ENCODE peak calls at places on chromosome 3, in five cellular contexts. S is adrenal gland, N is mesothelial cell of epicardium, Q is mucosa of descending colon, X is Calu3. A is an unnamed sample.
A peak's percentile ranks its signal among the peaks of the same experiment; 100 is the strongest.

GRCh38 chr3:131349946-131350347 is 31.6 kb upstream of the NUDT16 start:
- DNase-seq in X (peak; percentile 41), S (peak; percentile 92), N (no peak), Q (no peak), A (no peak)

GRCh38 chr3:4772171-4772804 is 206.9 kb upstream of the BHLHE40 start:
- DNase-seq in N (no peak), X (no peak), Q (peak; percentile 86), S (peak; percentile 96), A (no peak)

GRCh38 chr3:45884368-45885201 is 1.8 kb upstream of the CCR9 start:
- DNase-seq in Q (no peak), X (no peak), S (no peak), N (no peak), A (no peak)

GRCh38 chr3:136236109-136236508 is 14.0 kb upstream of the PCCB start:
- DNase-seq in Q (no peak), X (no peak), S (no peak), N (no peak), A (no peak)

GRCh38 chr3:189307963-189308362 is 136.2 kb downstream of the TPRG1 start:
- DNase-seq in N (no peak), S (no peak), Q (no peak), X (no peak), A (no peak)

GRCh38 chr3:188712257-188712924 is 459.4 kb upstream of the TPRG1 start:
- DNase-seq in N (no peak), S (no peak), Q (no peak), X (no peak), A (no peak)

GRCh38 chr3:195754906-195755305 is 34.1 kb downstream of the MUC20 start:
- DNase-seq in X (no peak), Q (no peak), S (no peak), N (no peak), A (no peak)

GRCh38 chr3:69142090-69142489 is 19.7 kb upstream of the LMOD3 start:
- DNase-seq in N (no peak), Q (no peak), S (no peak), X (no peak), A (no peak)

GRCh38 chr3:194999491-194999890 is 271.5 kb downstream of the XXYLT1 start:
- DNase-seq in S (no peak), N (no peak), X (no peak), Q (no peak), A (no peak)

GRCh38 chr3:148903022-148903442 is 37.9 kb downstream of the CPA3 start:
- DNase-seq in Q (no peak), N (no peak), S (no peak), X (no peak), A (no peak)

GRCh38 chr3:99532246-99532645 is 106.1 kb upstream of the COL8A1 start:
- DNase-seq in S (peak; percentile 28), X (peak; percentile 66), N (no peak), Q (no peak), A (peak; percentile 17)

GRCh38 chr3:72591522-72592421 is 256.5 kb downstream of the SHQ1 start:
- DNase-seq in Q (peak; percentile 63), X (peak; percentile 30), N (no peak), S (peak; percentile 35), A (no peak)

GRCh38 chr3:150407818-150408231 is 273 bp upstream of the TSC22D2 start:
- DNase-seq in X (no peak), N (no peak), S (peak; percentile 97), Q (no peak), A (no peak)

GRCh38 chr3:156171517-156172267 is 51.3 kb downstream of the KCNAB1 start:
- DNase-seq in N (no peak), X (no peak), S (no peak), Q (no peak), A (no peak)

GRCh38 chr3:88057650-88058321 is 1.0 kb downstream of the CGGBP1 start:
- DNase-seq in N (no peak), X (no peak), S (peak; percentile 27), Q (no peak), A (no peak)

GRCh38 chr3:58999134-58999778 is 50.6 kb downstream of the CFAP20DC start:
- DNase-seq in N (no peak), Q (no peak), S (peak; percentile 26), X (no peak), A (no peak)

GRCh38 chr3:27357665-27358258 is 11.4 kb downstream of the NEK10 start:
- DNase-seq in S (peak; percentile 68), N (no peak), Q (no peak), X (peak; percentile 69), A (peak; percentile 48)

DNA sequence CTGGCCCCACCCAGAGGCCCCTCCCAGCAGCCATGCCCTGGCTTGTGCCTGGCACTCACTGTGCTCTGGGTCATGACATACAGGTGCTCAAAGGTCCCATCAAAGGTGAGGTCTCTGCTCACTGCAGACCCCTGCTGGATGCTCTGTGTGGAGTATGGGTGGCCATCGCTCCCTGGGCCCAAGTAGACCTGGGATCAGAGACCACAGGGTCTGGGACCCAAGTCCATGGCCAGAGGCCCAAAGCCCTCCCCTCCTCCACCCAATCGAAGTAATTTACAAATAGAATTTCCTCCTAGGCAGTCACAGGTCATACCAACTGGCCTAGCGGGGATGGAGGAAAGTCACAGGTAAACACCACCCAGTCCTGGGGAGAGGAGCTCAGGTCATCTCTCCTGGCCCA is 7.6 kb downstream of the PLXNB1 start:
- DNase-seq in Q (no peak), X (no peak), S (no peak), N (no peak), A (no peak)
- TF ChIP-seq CTCF in Q (no peak), X (no peak), S (no peak), N (no peak), A (peak; percentile 14)

GRCh38 chr3:171563298-171563697 is 103.1 kb upstream of the TNIK start:
- DNase-seq in X (peak; percentile 30), Q (no peak), N (no peak), S (no peak), A (no peak)
- TF ChIP-seq CTCF in X (no peak), Q (no peak), N (no peak), S (no peak), A (no peak)

GRCh38 chr3:42600111-42600957 is at the start of gene NKTR:
- DNase-seq in N (peak; percentile 98), X (peak; percentile 98), S (peak; percentile 98), Q (peak; percentile 99), A (peak; percentile 94)

GRCh38 chr3:42602961-42603360 is 2.5 kb downstream of the NKTR start:
- DNase-seq in Q (no peak), X (no peak), S (no peak), N (no peak), A (no peak)

GRCh38 chr3:42605550-42606173 is 5.2 kb downstream of the NKTR start:
- DNase-seq in X (no peak), N (no peak), Q (no peak), S (peak; percentile 66), A (no peak)

GRCh38 chr3:42601898-42602581 is 1.6 kb downstream of the NKTR start:
- DNase-seq in S (no peak), X (no peak), Q (no peak), N (no peak), A (no peak)

GRCh38 chr3:42600958-42601675 is 631 bp downstream of the NKTR start:
- DNase-seq in S (peak; percentile 71), X (peak; percentile 58), Q (peak; percentile 84), N (peak; percentile 33), A (no peak)
- TF ChIP-seq CTCF in S (peak; percentile 22), X (no peak), Q (no peak), N (peak; percentile 12), A (no peak)

DNA sequence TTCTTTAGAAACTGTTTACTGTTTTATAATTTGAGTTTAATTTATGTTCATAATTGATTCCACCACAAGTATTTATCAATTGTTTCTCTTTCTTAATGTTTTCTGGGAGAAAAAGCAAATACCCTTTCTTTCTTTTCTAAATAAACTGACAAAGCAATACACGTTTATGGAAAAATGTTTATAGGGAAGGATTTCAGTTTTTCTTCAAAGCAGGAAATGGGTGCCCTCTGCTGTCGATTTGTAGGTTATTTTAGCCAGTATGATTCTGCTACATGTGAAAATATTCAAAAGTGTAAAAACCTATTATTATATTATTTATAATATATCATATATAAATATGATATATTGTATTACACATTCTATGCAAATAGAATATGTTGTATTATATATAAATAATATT is 921.0 kb upstream of the ROBO1 start:
- DNase-seq in S (peak; percentile 19), X (peak; percentile 17), Q (no peak), N (no peak), A (no peak)
- TF ChIP-seq CTCF in S (no peak), X (peak; percentile 28), Q (no peak), N (peak; percentile 28), A (no peak)

DNA sequence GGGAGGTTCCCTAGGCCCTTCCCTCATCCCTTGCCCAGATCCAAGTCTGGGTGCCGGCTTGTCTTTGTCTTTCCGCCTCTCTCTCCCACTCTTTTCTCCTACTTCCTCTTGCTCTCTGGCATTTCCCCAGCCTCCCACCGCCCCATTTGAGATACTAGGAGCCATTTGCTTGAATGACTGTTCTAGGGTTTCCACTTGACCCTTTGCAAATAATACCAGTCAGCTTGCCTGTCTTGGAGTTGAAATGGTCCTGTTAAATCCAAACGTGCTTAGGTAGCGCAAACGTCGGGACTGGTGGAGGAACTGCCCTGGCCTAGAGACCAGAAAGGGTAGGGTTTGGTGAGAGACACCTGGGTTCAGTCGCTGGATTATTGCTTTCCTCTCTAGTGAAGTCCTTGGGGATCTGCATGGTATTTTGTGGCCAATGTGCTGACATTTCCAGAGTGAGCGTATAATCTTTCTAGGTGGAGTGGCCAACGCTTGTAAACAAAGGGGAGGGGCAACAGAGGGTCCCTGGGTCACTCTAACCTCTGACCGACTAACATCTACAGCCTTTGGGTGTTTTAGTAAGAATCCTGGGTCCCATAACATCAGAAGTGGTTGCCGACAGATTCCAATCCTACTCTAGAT is 10.7 kb downstream of the ZIC1 start:
- DNase-seq in S (no peak), Q (no peak), N (no peak), X (no peak), A (no peak)
- TF ChIP-seq CTCF in S (no peak), Q (no peak), N (no peak), X (no peak), A (no peak)

GRCh38 chr3:37742121-37742520 is 119.6 kb upstream of the CTDSPL start:
- DNase-seq in X (no peak), Q (no peak), S (no peak), N (no peak), A (no peak)

GRCh38 chr3:37739579-37740290 is 121.9 kb upstream of the CTDSPL start:
- DNase-seq in N (no peak), Q (no peak), S (peak; percentile 50), X (no peak), A (no peak)

GRCh38 chr3:37742574-37743212 is 119.0 kb upstream of the CTDSPL start:
- DNase-seq in N (no peak), S (no peak), Q (no peak), X (no peak), A (no peak)

GRCh38 chr3:37740471-37740870 is 121.2 kb upstream of the CTDSPL start:
- DNase-seq in N (no peak), X (no peak), S (no peak), Q (no peak), A (no peak)

GRCh38 chr3:37741644-37742043 is 120.0 kb upstream of the CTDSPL start:
- DNase-seq in X (peak; percentile 43), N (no peak), Q (no peak), S (peak; percentile 84), A (no peak)
- TF ChIP-seq CTCF in X (no peak), N (no peak), Q (no peak), S (peak; percentile 65), A (no peak)

GRCh38 chr3:38746641-38747040 is 69.4 kb downstream of the SCN10A start:
- DNase-seq in Q (no peak), X (no peak), S (no peak), N (no peak), A (no peak)
- TF ChIP-seq CTCF in Q (no peak), X (no peak), S (no peak), N (no peak), A (no peak)